ENCODE peak calls at places on chromosomes 1 and 21, in ten cellular contexts. U is CD8-positive, alpha-beta memory T cell; N is astrocyte; H is aorta; M is pancreas; O is thoracic aorta; P is hepatocyte; Q is fibroblast of lung; V is uterus; X is body of pancreas. Y is an unnamed sample.

GRCh38 chr1:110307239-110307974 is 31.8 kb upstream of the RBM15 start:
- DNase-seq in X (no peak), N (peak; percentile 37), V (no peak), M (no peak), H (no peak), Q (peak; percentile 56), O (no peak), U (no peak), P (no peak), Y (no peak)

GRCh38 chr21:33861125-33861524 is 54.5 kb downstream of the ATP5PO start:
- DNase-seq in U (no peak), H (peak; percentile 10), X (no peak), O (no peak), V (no peak), M (no peak), N (no peak), Q (no peak), P (no peak), Y (no peak)

GRCh38 chr1:221078260-221078965 is 199.2 kb downstream of the HLX start:
- DNase-seq in M (no peak), X (no peak), P (no peak), N (peak; percentile 22), U (no peak), V (no peak), O (no peak), H (no peak), Q (no peak), Y (no peak)

GRCh38 chr1:85707990-85708825 is at the start of gene ZNHIT6:
- DNase-seq in H (peak; percentile 95), X (peak; percentile 91), P (peak; percentile 96), Q (peak; percentile 98), M (peak; percentile 87), U (peak; percentile 92), N (peak; percentile 97), O (peak; percentile 37), V (peak; percentile 86), Y (peak; percentile 80)

GRCh38 chr1:198967566-198967965 is 328.7 kb downstream of the PTPRC start:
- DNase-seq in X (no peak), H (no peak), O (no peak), M (no peak), Q (no peak), P (no peak), V (no peak), N (no peak), U (no peak), Y (no peak)

GRCh38 chr1:162632234-162632666 is at the start of gene DDR2:
- DNase-seq in N (peak; percentile 85), H (peak; percentile 77), X (peak; percentile 24), V (peak; percentile 91), O (peak; percentile 43), P (peak; percentile 80), U (no peak), M (no peak), Q (peak; percentile 91), Y (no peak)

GRCh38 chr1:41663671-41664400 is 179.4 kb upstream of the EDN2 start:
- DNase-seq in H (no peak), U (no peak), P (no peak), V (no peak), O (no peak), N (no peak), Q (no peak), M (no peak), X (no peak), Y (no peak)

GRCh38 chr1:93552751-93553455 is 105.0 kb downstream of the FNBP1L start:
- DNase-seq in U (no peak), Q (peak; percentile 86), N (peak; percentile 82), M (no peak), X (no peak), V (no peak), O (no peak), P (no peak), H (no peak), Y (peak; percentile 13)

GRCh38 chr1:117096871-117097842 is 24.4 kb downstream of the TRIM45 start:
- DNase-seq in H (no peak), V (no peak), Q (peak; percentile 69), U (no peak), O (no peak), P (no peak), N (peak; percentile 63), M (no peak), X (no peak), Y (no peak)

GRCh38 chr1:162062542-162063015 is 6.9 kb upstream of the NOS1AP start:
- DNase-seq in N (peak; percentile 88), X (no peak), M (no peak), H (no peak), V (peak; percentile 38), P (peak; percentile 58), U (no peak), O (no peak), Q (peak; percentile 90), Y (no peak)

GRCh38 chr1:241611063-241611462 is 29.1 kb downstream of the CHML start:
- DNase-seq in Q (peak; percentile 61), P (peak; percentile 76), X (no peak), H (no peak), V (no peak), O (no peak), N (peak; percentile 54), U (no peak), M (no peak), Y (peak; percentile 67)

GRCh38 chr1:4801192-4801924 is 146.9 kb downstream of the AJAP1 start:
- DNase-seq in P (peak; percentile 10), Q (peak; percentile 1), U (no peak), H (no peak), O (no peak), M (no peak), N (no peak), V (peak; percentile 63), X (peak; percentile 26), Y (no peak)

GRCh38 chr1:206909883-206910318 is 11.8 kb downstream of the FCMR start:
- DNase-seq in M (no peak), H (no peak), V (peak; percentile 22), Q (no peak), N (no peak), O (no peak), U (no peak), P (no peak), X (no peak), Y (no peak)

GRCh38 chr1:13762642-13763041 is 62.7 kb downstream of the PRDM2 start:
- DNase-seq in M (no peak), N (no peak), O (no peak), V (no peak), H (no peak), X (no peak), P (no peak), Q (no peak), U (no peak), Y (no peak)

GRCh38 chr1:241957692-241958494 is at the start of gene BECN2:
- DNase-seq in O (no peak), X (no peak), M (no peak), V (no peak), H (peak; percentile 63), U (no peak), N (no peak), Q (no peak), P (no peak), Y (no peak)

GRCh38 chr1:38137164-38137563 is 90.6 kb upstream of the POU3F1 start:
- DNase-seq in O (no peak), Q (no peak), X (no peak), M (no peak), U (no peak), V (no peak), N (no peak), H (no peak), P (no peak), Y (no peak)

GRCh38 chr1:77100870-77101269 is 118.4 kb downstream of the PIGK start:
- DNase-seq in V (no peak), Q (peak; percentile 47), X (no peak), O (no peak), P (no peak), H (no peak), M (no peak), U (no peak), N (peak; percentile 32), Y (no peak)

GRCh38 chr1:183566026-183566425 is 24.2 kb downstream of the NCF2 start:
- DNase-seq in H (no peak), O (no peak), Q (no peak), N (no peak), V (no peak), M (no peak), U (no peak), P (no peak), X (no peak), Y (no peak)

GRCh38 chr1:208757846-208758245 is 513.7 kb upstream of the PLXNA2 start:
- DNase-seq in P (no peak), H (no peak), X (no peak), M (no peak), U (no peak), Q (no peak), O (no peak), V (no peak), N (no peak), Y (no peak)
- H3K27ac ChIP-seq in P (no peak overlapping the region), H (no peak overlapping the region), X (no peak overlapping the region), M (no peak overlapping the region), U (no peak overlapping the region), Q (no peak overlapping the region), O (no peak overlapping the region), V (no peak overlapping the region), N (no peak overlapping the region), Y (no peak overlapping the region)

GRCh38 chr1:7468248-7468647 is 302.8 kb upstream of the VAMP3 start:
- DNase-seq in O (no peak), Q (peak; percentile 44), X (no peak), H (no peak), M (no peak), V (no peak), U (no peak), N (no peak), P (no peak), Y (no peak)
- H3K4me3 ChIP-seq in O (no peak overlapping the region), Q (no peak overlapping the region), X (no peak overlapping the region), H (no peak overlapping the region), M (no peak overlapping the region), V (no peak overlapping the region), U (no peak overlapping the region), N (no peak overlapping the region), P (no peak overlapping the region), Y (no peak overlapping the region)

GRCh38 chr1:27552911-27553420 is 51.0 kb downstream of the AHDC1 start:
- DNase-seq in N (no peak), O (no peak), Q (no peak), M (no peak), X (no peak), V (no peak), H (no peak), P (no peak), U (no peak), Y (no peak)
- H3K36me3 ChIP-seq in N (peaks cover 3% of the 10 kb centered on the region), O (peaks cover 31% of the 10 kb centered on the region), Q (peaks cover 32% of the 10 kb centered on the region), M (peaks cover 17% of the 10 kb centered on the region), X (peaks cover 4% of the 10 kb centered on the region), V (no peaks in the 10 kb centered on the region), H (peaks cover 7% of the 10 kb centered on the region), P (no peaks in the 10 kb centered on the region), U (no peaks in the 10 kb centered on the region), Y (peaks cover 8% of the 10 kb centered on the region)

DNA sequence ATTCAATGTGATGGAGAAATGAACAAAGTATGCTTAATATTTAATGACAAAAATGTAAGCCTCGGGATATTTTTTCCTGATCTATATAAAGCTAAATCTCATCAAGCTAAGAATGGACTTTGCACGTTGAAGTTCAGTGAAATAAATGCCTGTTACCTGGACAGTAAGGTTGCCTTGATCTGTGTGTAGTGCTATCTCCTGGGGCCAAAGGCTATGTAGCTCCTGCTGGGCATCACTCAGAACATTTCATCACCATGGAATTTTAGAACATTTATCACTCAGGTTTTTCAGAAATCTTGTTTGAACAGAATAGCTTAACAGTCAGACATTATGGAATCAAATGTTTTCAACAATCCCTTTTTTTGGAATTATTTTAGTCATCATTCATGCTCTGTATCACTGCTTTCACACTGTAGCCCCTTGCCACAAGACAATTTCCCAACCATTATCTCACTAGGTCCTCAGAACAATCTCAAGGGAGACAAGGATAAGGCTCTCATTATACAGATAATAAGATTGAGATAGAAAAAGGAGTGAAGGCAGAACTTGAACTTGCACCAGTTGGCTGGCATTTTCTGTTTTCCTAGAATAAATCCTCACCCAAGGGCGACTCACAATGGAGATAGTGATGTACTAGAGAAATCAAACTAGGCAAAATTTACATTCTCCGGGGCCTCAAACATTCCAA is 3.7 kb downstream of the OR10J1 start:
- DNase-seq in M (no peak), H (no peak), Q (no peak), O (no peak), P (no peak), N (no peak), V (no peak), U (no peak), X (no peak), Y (no peak)
- H3K27ac ChIP-seq in M (no peak overlapping the region), H (no peak overlapping the region), Q (no peak overlapping the region), O (no peak overlapping the region), P (no peak overlapping the region), N (no peak overlapping the region), V (no peak overlapping the region), U (no peak overlapping the region), X (no peak overlapping the region), Y (no peak overlapping the region)

Y was measured in CD4-positive, CD25-positive, alpha-beta regulatory T cell.